ENCODE peak calls at places on chromosome 21, in six cellular contexts. One of them, this sample, is unnamed.

GRCh38 chr21:17903929-17904639 is 84.9 kb upstream of the C21orf91 start:
- DNase-seq in thoracic aorta: no peak
- DNase-seq in tibial artery: no peak
- DNase-seq in IMR-90: no peak
- DNase-seq in astrocyte of the spinal cord: no peak
- DNase-seq in epithelial cell of esophagus: no peak
- DNase-seq in this sample: no peak

GRCh38 chr21:21387891-21388290 is 389.7 kb downstream of the NCAM2 start:
- DNase-seq in epithelial cell of esophagus: no peak
- DNase-seq in IMR-90: no peak
- DNase-seq in astrocyte of the spinal cord: no peak
- DNase-seq in thoracic aorta: no peak
- DNase-seq in tibial artery: no peak
- DNase-seq in this sample: no peak

GRCh38 chr21:45823100-45823681 is 158.4 kb upstream of the COL6A1 start:
- DNase-seq in epithelial cell of esophagus: no peak
- DNase-seq in tibial artery: no peak
- DNase-seq in IMR-90: no peak
- DNase-seq in astrocyte of the spinal cord: no peak
- DNase-seq in thoracic aorta: no peak
- DNase-seq in this sample: no peak

GRCh38 chr21:16913010-16913409 is 599.8 kb upstream of the CXADR start:
- DNase-seq in epithelial cell of esophagus: peak; percentile 59
- DNase-seq in tibial artery: no peak
- DNase-seq in astrocyte of the spinal cord: no peak
- DNase-seq in IMR-90: no peak
- DNase-seq in thoracic aorta: no peak
- DNase-seq in this sample: peak; percentile 13

GRCh38 chr21:42317341-42317741 is 2.1 kb upstream of the TFF3 start:
- DNase-seq in epithelial cell of esophagus: no peak
- DNase-seq in astrocyte of the spinal cord: no peak
- DNase-seq in IMR-90: no peak
- DNase-seq in thoracic aorta: no peak
- DNase-seq in tibial artery: no peak
- DNase-seq in this sample: no peak

GRCh38 chr21:31683029-31683428 is 23.5 kb downstream of the SOD1 start:
- DNase-seq in IMR-90: no peak
- DNase-seq in tibial artery: no peak
- DNase-seq in epithelial cell of esophagus: no peak
- DNase-seq in astrocyte of the spinal cord: no peak
- DNase-seq in thoracic aorta: no peak
- DNase-seq in this sample: no peak

GRCh38 chr21:31446206-31446900 is 102.3 kb upstream of the TIAM1 start:
- DNase-seq in tibial artery: no peak
- DNase-seq in epithelial cell of esophagus: no peak
- DNase-seq in astrocyte of the spinal cord: no peak
- DNase-seq in IMR-90: no peak
- DNase-seq in thoracic aorta: no peak
- DNase-seq in this sample: no peak

GRCh38 chr21:16945580-16945979 is 567.3 kb upstream of the CXADR start:
- DNase-seq in epithelial cell of esophagus: peak; percentile 32
- DNase-seq in tibial artery: no peak
- DNase-seq in IMR-90: no peak
- DNase-seq in astrocyte of the spinal cord: no peak
- DNase-seq in thoracic aorta: no peak
- DNase-seq in this sample: peak; percentile 11

GRCh38 chr21:19781881-19782652 is 1216.1 kb upstream of the NCAM2 start:
- DNase-seq in tibial artery: no peak
- DNase-seq in astrocyte of the spinal cord: no peak
- DNase-seq in epithelial cell of esophagus: no peak
- DNase-seq in IMR-90: no peak
- DNase-seq in thoracic aorta: no peak
- DNase-seq in this sample: no peak

GRCh38 chr21:46205766-46206162 is 21.5 kb upstream of the SPATC1L start:
- DNase-seq in tibial artery: no peak
- DNase-seq in thoracic aorta: no peak
- DNase-seq in astrocyte of the spinal cord: no peak
- DNase-seq in IMR-90: no peak
- DNase-seq in epithelial cell of esophagus: no peak
- DNase-seq in this sample: no peak

GRCh38 chr21:45516671-45517151 is 25.5 kb downstream of the SLC19A1 start:
- DNase-seq in IMR-90: no peak
- DNase-seq in astrocyte of the spinal cord: no peak
- DNase-seq in thoracic aorta: no peak
- DNase-seq in tibial artery: peak; percentile 61
- DNase-seq in epithelial cell of esophagus: no peak
- DNase-seq in this sample: no peak

GRCh38 chr21:31630062-31630711 is 29.3 kb upstream of the SOD1 start:
- DNase-seq in astrocyte of the spinal cord: peak; percentile 91
- DNase-seq in IMR-90: peak; percentile 93
- DNase-seq in thoracic aorta: peak; percentile 10
- DNase-seq in tibial artery: no peak
- DNase-seq in epithelial cell of esophagus: peak; percentile 98
- DNase-seq in this sample: peak; percentile 98

GRCh38 chr21:45580181-45580575 is 37.9 kb upstream of the SLC19A1 start:
- DNase-seq in tibial artery: peak; percentile 37
- DNase-seq in thoracic aorta: no peak
- DNase-seq in astrocyte of the spinal cord: no peak
- DNase-seq in IMR-90: no peak
- DNase-seq in epithelial cell of esophagus: no peak
- DNase-seq in this sample: no peak

GRCh38 chr21:42781150-42781980 is 98.0 kb downstream of the WDR4 start:
- DNase-seq in tibial artery: no peak
- DNase-seq in IMR-90: no peak
- DNase-seq in astrocyte of the spinal cord: no peak
- DNase-seq in thoracic aorta: no peak
- DNase-seq in epithelial cell of esophagus: peak; percentile 45
- DNase-seq in this sample: peak; percentile 44

GRCh38 chr21:38434913-38435533 is 63.3 kb downstream of the ERG start:
- DNase-seq in IMR-90: peak; percentile 34
- DNase-seq in epithelial cell of esophagus: peak; percentile 60
- DNase-seq in thoracic aorta: peak; percentile 25
- DNase-seq in astrocyte of the spinal cord: peak; percentile 90
- DNase-seq in tibial artery: peak; percentile 73
- DNase-seq in this sample: peak; percentile 57

GRCh38 chr21:45418301-45419071 is 13.5 kb downstream of the COL18A1 start:
- DNase-seq in epithelial cell of esophagus: no peak
- DNase-seq in thoracic aorta: no peak
- DNase-seq in astrocyte of the spinal cord: no peak
- DNase-seq in IMR-90: no peak
- DNase-seq in tibial artery: peak; percentile 79
- DNase-seq in this sample: no peak

GRCh38 chr21:42532466-42533181 is 19.0 kb downstream of the SLC37A1 start:
- DNase-seq in IMR-90: peak; percentile 12
- DNase-seq in epithelial cell of esophagus: no peak
- DNase-seq in tibial artery: peak; percentile 93
- DNase-seq in thoracic aorta: peak; percentile 28
- DNase-seq in astrocyte of the spinal cord: no peak
- DNase-seq in this sample: no peak

DNA sequence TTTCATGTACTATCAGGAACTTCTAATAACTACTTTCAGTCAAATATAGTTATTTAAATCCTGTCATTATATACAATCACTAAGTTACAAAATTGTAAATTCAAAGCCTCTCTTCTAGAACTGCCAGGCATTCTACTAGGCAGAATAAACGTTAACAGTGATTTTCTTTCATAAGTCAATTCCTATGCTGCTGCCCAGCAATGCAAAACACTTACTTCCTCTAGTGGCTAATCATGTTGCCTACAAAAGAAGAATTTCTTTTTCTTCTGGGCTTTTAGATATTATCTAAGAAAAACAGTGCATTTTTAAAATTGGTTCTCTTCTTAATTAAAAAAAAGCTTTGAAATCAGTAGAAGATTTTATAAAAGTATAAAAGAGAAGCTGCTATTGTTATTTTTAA is 509.8 kb upstream of the ADAMTS5 start:
- DNase-seq in IMR-90: peak; percentile 62
- DNase-seq in thoracic aorta: no peak
- DNase-seq in tibial artery: no peak
- DNase-seq in epithelial cell of esophagus: peak; percentile 7
- DNase-seq in astrocyte of the spinal cord: peak; percentile 59
- DNase-seq in this sample: no peak
- TF ChIP-seq CTCF in IMR-90: peak; percentile 61
- TF ChIP-seq CTCF in thoracic aorta: no peak
- TF ChIP-seq CTCF in tibial artery: peak; percentile 82
- TF ChIP-seq CTCF in epithelial cell of esophagus: no peak
- TF ChIP-seq CTCF in astrocyte of the spinal cord: peak; percentile 65
- TF ChIP-seq CTCF in this sample: no peak

GRCh38 chr21:36560933-36561575 is 81.1 kb upstream of the CLDN14 start:
- DNase-seq in astrocyte of the spinal cord: no peak
- DNase-seq in tibial artery: peak; percentile 9
- DNase-seq in epithelial cell of esophagus: no peak
- DNase-seq in thoracic aorta: no peak
- DNase-seq in IMR-90: no peak
- DNase-seq in this sample: no peak
- TF ChIP-seq CTCF in astrocyte of the spinal cord: no peak
- TF ChIP-seq CTCF in tibial artery: no peak
- TF ChIP-seq CTCF in epithelial cell of esophagus: no peak
- TF ChIP-seq CTCF in thoracic aorta: no peak
- TF ChIP-seq CTCF in IMR-90: no peak
- TF ChIP-seq CTCF in this sample: no peak

DNA sequence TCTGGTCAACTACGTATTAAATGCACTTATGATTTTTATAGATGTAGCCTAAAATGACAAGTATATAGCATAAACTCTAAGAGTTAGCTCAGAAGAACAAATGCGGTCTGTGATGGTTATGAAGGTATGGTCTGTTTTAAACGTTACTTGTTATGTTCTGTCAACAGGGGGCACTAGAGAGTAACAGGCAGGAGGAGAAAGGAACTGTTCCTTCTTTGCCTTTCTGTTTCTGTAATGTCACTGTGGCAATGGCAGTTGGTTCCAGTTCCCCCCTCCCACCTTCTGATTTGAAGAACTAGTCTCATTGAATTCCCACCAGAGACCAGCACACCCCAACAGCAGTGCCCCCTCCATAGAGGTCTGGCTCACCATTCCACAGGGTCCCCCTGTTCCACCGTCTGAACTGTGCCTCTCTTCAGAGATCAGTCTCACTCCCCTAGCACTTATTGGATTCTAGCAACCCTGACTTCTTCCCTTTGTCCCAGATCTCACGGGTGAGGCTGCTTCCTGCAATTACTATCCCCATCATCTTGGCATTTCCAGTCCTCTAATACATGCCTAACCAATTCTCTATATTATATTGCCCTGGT is 14.0 kb downstream of the KRTAP24-1 start:
- DNase-seq in IMR-90: no peak
- DNase-seq in epithelial cell of esophagus: peak; percentile 30
- DNase-seq in astrocyte of the spinal cord: no peak
- DNase-seq in thoracic aorta: no peak
- DNase-seq in tibial artery: no peak
- DNase-seq in this sample: peak; percentile 8
- TF ChIP-seq CTCF in IMR-90: no peak
- TF ChIP-seq CTCF in epithelial cell of esophagus: peak; percentile 26
- TF ChIP-seq CTCF in astrocyte of the spinal cord: peak; percentile 3
- TF ChIP-seq CTCF in thoracic aorta: no peak
- TF ChIP-seq CTCF in tibial artery: peak; percentile 7
- TF ChIP-seq CTCF in this sample: peak; percentile 49

GRCh38 chr21:32917392-32918135 is 108.2 kb upstream of the OLIG2 start:
- DNase-seq in astrocyte of the spinal cord: peak; percentile 9
- DNase-seq in thoracic aorta: no peak
- DNase-seq in tibial artery: no peak
- DNase-seq in epithelial cell of esophagus: no peak
- DNase-seq in IMR-90: no peak
- DNase-seq in this sample: no peak

GRCh38 chr21:32918467-32919140 is 107.1 kb upstream of the OLIG2 start:
- DNase-seq in epithelial cell of esophagus: no peak
- DNase-seq in tibial artery: no peak
- DNase-seq in IMR-90: no peak
- DNase-seq in thoracic aorta: no peak
- DNase-seq in astrocyte of the spinal cord: no peak
- DNase-seq in this sample: no peak

GRCh38 chr21:32916088-32916487 is 109.6 kb upstream of the OLIG2 start:
- DNase-seq in thoracic aorta: no peak
- DNase-seq in epithelial cell of esophagus: no peak
- DNase-seq in astrocyte of the spinal cord: no peak
- DNase-seq in IMR-90: no peak
- DNase-seq in tibial artery: no peak
- DNase-seq in this sample: no peak

GRCh38 chr21:32915099-32915498 is 110.6 kb upstream of the OLIG2 start:
- DNase-seq in tibial artery: no peak
- DNase-seq in epithelial cell of esophagus: no peak
- DNase-seq in astrocyte of the spinal cord: no peak
- DNase-seq in IMR-90: no peak
- DNase-seq in thoracic aorta: no peak
- DNase-seq in this sample: no peak

GRCh38 chr21:32916522-32917099 is 109.1 kb upstream of the OLIG2 start:
- DNase-seq in tibial artery: no peak
- DNase-seq in IMR-90: no peak
- DNase-seq in epithelial cell of esophagus: no peak
- DNase-seq in thoracic aorta: no peak
- DNase-seq in astrocyte of the spinal cord: no peak
- DNase-seq in this sample: no peak
- TF ChIP-seq CTCF in tibial artery: no peak
- TF ChIP-seq CTCF in IMR-90: no peak
- TF ChIP-seq CTCF in epithelial cell of esophagus: no peak
- TF ChIP-seq CTCF in thoracic aorta: no peak
- TF ChIP-seq CTCF in astrocyte of the spinal cord: peak; percentile 29
- TF ChIP-seq CTCF in this sample: no peak

GRCh38 chr21:36661511-36662309 is 37.2 kb upstream of the SIM2 start:
- DNase-seq in tibial artery: no peak
- DNase-seq in IMR-90: peak; percentile 48
- DNase-seq in thoracic aorta: no peak
- DNase-seq in astrocyte of the spinal cord: peak; percentile 29
- DNase-seq in epithelial cell of esophagus: peak; percentile 37
- DNase-seq in this sample: peak; percentile 27
- TF ChIP-seq CTCF in tibial artery: no peak
- TF ChIP-seq CTCF in IMR-90: peak; percentile 67
- TF ChIP-seq CTCF in thoracic aorta: no peak
- TF ChIP-seq CTCF in astrocyte of the spinal cord: peak; percentile 60
- TF ChIP-seq CTCF in epithelial cell of esophagus: peak; percentile 37
- TF ChIP-seq CTCF in this sample: peak; percentile 39

GRCh38 chr21:36260802-36261201 is 59.2 kb upstream of the MORC3 start:
- DNase-seq in astrocyte of the spinal cord: no peak
- DNase-seq in IMR-90: no peak
- DNase-seq in thoracic aorta: no peak
- DNase-seq in tibial artery: no peak
- DNase-seq in epithelial cell of esophagus: no peak
- DNase-seq in this sample: no peak
- TF ChIP-seq CTCF in astrocyte of the spinal cord: no peak
- TF ChIP-seq CTCF in IMR-90: no peak
- TF ChIP-seq CTCF in thoracic aorta: no peak
- TF ChIP-seq CTCF in tibial artery: no peak
- TF ChIP-seq CTCF in epithelial cell of esophagus: no peak
- TF ChIP-seq CTCF in this sample: no peak

DNA sequence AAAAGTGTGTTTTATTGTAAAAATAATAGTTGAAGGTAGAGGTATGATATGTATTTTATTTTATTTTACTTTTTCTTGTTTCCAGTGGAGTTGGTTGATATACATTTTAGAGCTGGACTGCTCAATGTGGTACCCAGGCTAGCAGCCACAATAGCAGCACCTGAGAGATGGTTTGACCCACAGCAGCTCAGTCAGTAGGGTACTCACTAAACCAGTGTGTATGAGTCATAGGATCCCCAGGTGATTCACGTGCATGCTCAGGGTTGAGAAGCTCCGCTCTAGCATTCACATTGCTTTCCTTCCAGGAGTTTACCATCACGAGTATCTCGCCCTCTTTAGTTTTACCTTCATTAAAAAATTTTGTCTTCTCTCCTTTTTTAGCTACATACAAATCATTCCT is 96.0 kb upstream of the PAXBP1 start:
- DNase-seq in IMR-90: no peak
- DNase-seq in astrocyte of the spinal cord: no peak
- DNase-seq in tibial artery: no peak
- DNase-seq in thoracic aorta: no peak
- DNase-seq in epithelial cell of esophagus: peak; percentile 9
- DNase-seq in this sample: peak; percentile 69
- TF ChIP-seq CTCF in IMR-90: no peak
- TF ChIP-seq CTCF in astrocyte of the spinal cord: no peak
- TF ChIP-seq CTCF in tibial artery: no peak
- TF ChIP-seq CTCF in thoracic aorta: no peak
- TF ChIP-seq CTCF in epithelial cell of esophagus: no peak
- TF ChIP-seq CTCF in this sample: no peak